ENCODE peak calls at places on chromosomes 13 and 19, in seven cellular contexts. One of them, this sample, is unnamed.
A peak's percentile ranks its signal among the peaks of the same experiment; 100 is the strongest.

GRCh38 chr13:39913928-39914327 is 258.5 kb downstream of the COG6 start:
- DNase-seq in cardiac fibroblast: peak; percentile 94
- DNase-seq in hippocampal formation: no peak
- DNase-seq in H9: no peak
- DNase-seq in activated naive CD4-positive, alpha-beta T cell: no peak
- DNase-seq in body of pancreas: no peak
- DNase-seq in CD8-positive, alpha-beta memory T cell: no peak
- DNase-seq in this sample: no peak

GRCh38 chr19:29873024-29873800 is 61.4 kb downstream of the CCNE1 start:
- DNase-seq in CD8-positive, alpha-beta memory T cell: peak; percentile 67
- DNase-seq in body of pancreas: peak; percentile 63
- DNase-seq in cardiac fibroblast: peak; percentile 20
- DNase-seq in hippocampal formation: peak; percentile 36
- DNase-seq in H9: peak; percentile 75
- DNase-seq in activated naive CD4-positive, alpha-beta T cell: peak; percentile 53
- DNase-seq in this sample: peak; percentile 58

GRCh38 chr19:12924621-12925310 is 5.7 kb upstream of the SYCE2 start:
- DNase-seq in H9: no peak
- DNase-seq in hippocampal formation: no peak
- DNase-seq in body of pancreas: no peak
- DNase-seq in cardiac fibroblast: no peak
- DNase-seq in activated naive CD4-positive, alpha-beta T cell: no peak
- DNase-seq in CD8-positive, alpha-beta memory T cell: no peak
- DNase-seq in this sample: no peak

GRCh38 chr19:804419-805160 is 7.3 kb downstream of the PTBP1 start:
- DNase-seq in activated naive CD4-positive, alpha-beta T cell: no peak
- DNase-seq in CD8-positive, alpha-beta memory T cell: no peak
- DNase-seq in cardiac fibroblast: no peak
- DNase-seq in hippocampal formation: no peak
- DNase-seq in body of pancreas: no peak
- DNase-seq in H9: peak; percentile 25
- DNase-seq in this sample: no peak

GRCh38 chr13:54194233-54195024 is 1165.8 kb downstream of the OLFM4 start:
- DNase-seq in CD8-positive, alpha-beta memory T cell: no peak
- DNase-seq in activated naive CD4-positive, alpha-beta T cell: no peak
- DNase-seq in H9: no peak
- DNase-seq in body of pancreas: no peak
- DNase-seq in cardiac fibroblast: no peak
- DNase-seq in hippocampal formation: no peak
- DNase-seq in this sample: no peak

GRCh38 chr19:33171222-33171795 is 22.8 kb upstream of the LRP3 start:
- DNase-seq in hippocampal formation: no peak
- DNase-seq in cardiac fibroblast: no peak
- DNase-seq in CD8-positive, alpha-beta memory T cell: no peak
- DNase-seq in activated naive CD4-positive, alpha-beta T cell: no peak
- DNase-seq in H9: no peak
- DNase-seq in body of pancreas: no peak
- DNase-seq in this sample: no peak

GRCh38 chr19:11423804-11424318 is 4.7 kb upstream of the RGL3 start:
- DNase-seq in CD8-positive, alpha-beta memory T cell: no peak
- DNase-seq in cardiac fibroblast: no peak
- DNase-seq in activated naive CD4-positive, alpha-beta T cell: no peak
- DNase-seq in body of pancreas: no peak
- DNase-seq in H9: peak; percentile 43
- DNase-seq in hippocampal formation: no peak
- DNase-seq in this sample: no peak

GRCh38 chr13:47835470-47836228 is 165.4 kb downstream of the SUCLA2 start:
- DNase-seq in CD8-positive, alpha-beta memory T cell: no peak
- DNase-seq in cardiac fibroblast: no peak
- DNase-seq in H9: no peak
- DNase-seq in body of pancreas: no peak
- DNase-seq in activated naive CD4-positive, alpha-beta T cell: no peak
- DNase-seq in hippocampal formation: no peak
- DNase-seq in this sample: no peak

GRCh38 chr19:1063030-1063908 is 3.7 kb upstream of the ARHGAP45 start:
- DNase-seq in activated naive CD4-positive, alpha-beta T cell: peak; percentile 54
- DNase-seq in H9: no peak
- DNase-seq in body of pancreas: no peak
- DNase-seq in CD8-positive, alpha-beta memory T cell: peak; percentile 66
- DNase-seq in hippocampal formation: no peak
- DNase-seq in cardiac fibroblast: no peak
- DNase-seq in this sample: peak; percentile 73

GRCh38 chr19:35673121-35673804 is 6.9 kb downstream of the UPK1A start:
- DNase-seq in hippocampal formation: no peak
- DNase-seq in H9: peak; percentile 83
- DNase-seq in body of pancreas: peak; percentile 31
- DNase-seq in activated naive CD4-positive, alpha-beta T cell: no peak
- DNase-seq in CD8-positive, alpha-beta memory T cell: no peak
- DNase-seq in cardiac fibroblast: peak; percentile 74
- DNase-seq in this sample: no peak

GRCh38 chr13:113764793-113765190 is 5.8 kb downstream of the TMEM255B start:
- DNase-seq in cardiac fibroblast: no peak
- DNase-seq in CD8-positive, alpha-beta memory T cell: no peak
- DNase-seq in hippocampal formation: no peak
- DNase-seq in H9: no peak
- DNase-seq in body of pancreas: no peak
- DNase-seq in activated naive CD4-positive, alpha-beta T cell: no peak
- DNase-seq in this sample: no peak

GRCh38 chr19:34996978-34997640 is 3.0 kb upstream of the GRAMD1A start:
- DNase-seq in CD8-positive, alpha-beta memory T cell: peak; percentile 80
- DNase-seq in H9: no peak
- DNase-seq in activated naive CD4-positive, alpha-beta T cell: no peak
- DNase-seq in cardiac fibroblast: no peak
- DNase-seq in hippocampal formation: no peak
- DNase-seq in body of pancreas: no peak
- DNase-seq in this sample: no peak

GRCh38 chr13:112725346-112726017 is 35.6 kb downstream of the ATP11A start:
- DNase-seq in hippocampal formation: no peak
- DNase-seq in H9: peak; percentile 25
- DNase-seq in body of pancreas: no peak
- DNase-seq in CD8-positive, alpha-beta memory T cell: peak; percentile 3
- DNase-seq in cardiac fibroblast: peak; percentile 12
- DNase-seq in activated naive CD4-positive, alpha-beta T cell: no peak
- DNase-seq in this sample: no peak

GRCh38 chr19:51480590-51480989 is 2.3 kb downstream of the CEACAM18 start:
- DNase-seq in hippocampal formation: no peak
- DNase-seq in cardiac fibroblast: peak; percentile 17
- DNase-seq in H9: peak; percentile 38
- DNase-seq in body of pancreas: no peak
- DNase-seq in activated naive CD4-positive, alpha-beta T cell: no peak
- DNase-seq in CD8-positive, alpha-beta memory T cell: no peak
- DNase-seq in this sample: no peak

GRCh38 chr13:38395505-38395803 is 45.8 kb downstream of the UFM1 start:
- DNase-seq in cardiac fibroblast: no peak
- DNase-seq in CD8-positive, alpha-beta memory T cell: no peak
- DNase-seq in hippocampal formation: no peak
- DNase-seq in activated naive CD4-positive, alpha-beta T cell: no peak
- DNase-seq in body of pancreas: no peak
- DNase-seq in H9: no peak
- DNase-seq in this sample: no peak

GRCh38 chr19:31286491-31286890 is 62.7 kb downstream of the TSHZ3 start:
- DNase-seq in hippocampal formation: no peak
- DNase-seq in body of pancreas: no peak
- DNase-seq in H9: no peak
- DNase-seq in cardiac fibroblast: no peak
- DNase-seq in CD8-positive, alpha-beta memory T cell: no peak
- DNase-seq in activated naive CD4-positive, alpha-beta T cell: no peak
- DNase-seq in this sample: no peak

This sample was measured in T follicular helper cell.